ENCODE peak calls at places on chromosomes 12 and 14, in four cellular contexts. One of them, this sample, is unnamed.
A peak's percentile ranks its signal among the peaks of the same experiment; 100 is the strongest.

GRCh38 chr12:56839489-56840442 is 76.6 kb downstream of the HSD17B6 start:
- DNase-seq in NCI-H1694: no peak
- DNase-seq in SW480: peak; percentile 48
- DNase-seq in EL: peak; percentile 53
- DNase-seq in this sample: no peak

GRCh38 chr12:65948320-65949008 is 124.2 kb downstream of the HMGA2 start:
- DNase-seq in NCI-H1694: no peak
- DNase-seq in EL: peak; percentile 97
- DNase-seq in SW480: no peak
- DNase-seq in this sample: no peak

GRCh38 chr12:18383203-18383602 is 121.9 kb downstream of the PIK3C2G start:
- DNase-seq in NCI-H1694: no peak
- DNase-seq in EL: peak; percentile 97
- DNase-seq in SW480: peak; percentile 11
- DNase-seq in this sample: no peak

GRCh38 chr12:130195369-130195768 is 33.1 kb downstream of the FZD10 start:
- DNase-seq in SW480: no peak
- DNase-seq in NCI-H1694: no peak
- DNase-seq in EL: no peak
- DNase-seq in this sample: no peak

GRCh38 chr14:71214241-71214640 is 307.0 kb downstream of the PCNX1 start:
- DNase-seq in SW480: no peak
- DNase-seq in EL: no peak
- DNase-seq in NCI-H1694: no peak
- DNase-seq in this sample: no peak

GRCh38 chr12:39975374-39975918 is 130.4 kb downstream of the SLC2A13 start:
- DNase-seq in NCI-H1694: no peak
- DNase-seq in SW480: no peak
- DNase-seq in EL: no peak
- DNase-seq in this sample: no peak

GRCh38 chr14:59483360-59483759 is 848 bp downstream of the L3HYPDH start:
- DNase-seq in NCI-H1694: no peak
- DNase-seq in EL: peak; percentile 70
- DNase-seq in SW480: no peak
- DNase-seq in this sample: no peak

GRCh38 chr12:77152623-77153193 is 87.3 kb upstream of the E2F7 start:
- DNase-seq in EL: peak; percentile 38
- DNase-seq in NCI-H1694: peak; percentile 0
- DNase-seq in SW480: peak; percentile 30
- DNase-seq in this sample: no peak

GRCh38 chr14:103721334-103722120 is 5.9 kb downstream of the ZFYVE21 start:
- DNase-seq in NCI-H1694: no peak
- DNase-seq in EL: no peak
- DNase-seq in SW480: peak; percentile 85
- DNase-seq in this sample: no peak

GRCh38 chr12:7542813-7543212 is 39.2 kb upstream of the CD163 start:
- DNase-seq in EL: peak; percentile 1
- DNase-seq in SW480: no peak
- DNase-seq in NCI-H1694: no peak
- DNase-seq in this sample: no peak

GRCh38 chr12:84929486-84929885 is 16.9 kb upstream of the SLC6A15 start:
- DNase-seq in EL: no peak
- DNase-seq in NCI-H1694: no peak
- DNase-seq in SW480: no peak
- DNase-seq in this sample: no peak

GRCh38 chr12:16272222-16272621 is 5.3 kb downstream of the SLC15A5 start:
- DNase-seq in SW480: no peak
- DNase-seq in NCI-H1694: no peak
- DNase-seq in EL: no peak
- DNase-seq in this sample: no peak

GRCh38 chr14:104876251-104876699 is 11.2 kb downstream of the CEP170B start:
- DNase-seq in SW480: peak; percentile 39
- DNase-seq in EL: peak; percentile 29
- DNase-seq in NCI-H1694: no peak
- DNase-seq in this sample: no peak

GRCh38 chr14:64501326-64502171 is 2.1 kb downstream of the ZBTB25 start:
- DNase-seq in NCI-H1694: no peak
- DNase-seq in SW480: peak; percentile 26
- DNase-seq in EL: peak; percentile 89
- DNase-seq in this sample: no peak

GRCh38 chr12:64205542-64205941 is 16.6 kb downstream of the KICS2 start:
- DNase-seq in EL: no peak
- DNase-seq in NCI-H1694: no peak
- DNase-seq in SW480: no peak
- DNase-seq in this sample: no peak

GRCh38 chr12:7970475-7971252 is 34.7 kb upstream of the SLC2A3 start:
- DNase-seq in NCI-H1694: no peak
- DNase-seq in EL: peak; percentile 98
- DNase-seq in SW480: peak; percentile 96
- DNase-seq in this sample: peak; percentile 93

GRCh38 chr12:39505562-39505961 is 62.6 kb upstream of the KIF21A start:
- DNase-seq in SW480: no peak
- DNase-seq in NCI-H1694: no peak
- DNase-seq in EL: no peak
- DNase-seq in this sample: no peak

GRCh38 chr14:65195042-65195719 is 92.9 kb upstream of the MAX start:
- DNase-seq in SW480: no peak
- DNase-seq in NCI-H1694: no peak
- DNase-seq in EL: no peak
- DNase-seq in this sample: no peak

GRCh38 chr14:81716953-81717352 is 183.3 kb upstream of the SEL1L start:
- DNase-seq in NCI-H1694: no peak
- DNase-seq in EL: no peak
- DNase-seq in SW480: no peak
- DNase-seq in this sample: no peak

GRCh38 chr14:56414231-56414630 is 165.4 kb upstream of the TMEM260 start:
- DNase-seq in EL: no peak
- DNase-seq in SW480: no peak
- DNase-seq in NCI-H1694: no peak
- DNase-seq in this sample: no peak

GRCh38 chr12:48786591-48787544 is 2.0 kb downstream of the ADCY6 start:
- DNase-seq in NCI-H1694: no peak
- DNase-seq in SW480: no peak
- DNase-seq in EL: no peak
- DNase-seq in this sample: no peak

GRCh38 chr14:76953196-76953945 is 75.1 kb downstream of the IRF2BPL start:
- DNase-seq in SW480: peak; percentile 93
- DNase-seq in NCI-H1694: no peak
- DNase-seq in EL: peak; percentile 93
- DNase-seq in this sample: no peak

GRCh38 chr12:101839324-101840283 is 8.8 kb upstream of the GNPTAB start:
- DNase-seq in EL: peak; percentile 70
- DNase-seq in SW480: peak; percentile 30
- DNase-seq in NCI-H1694: peak; percentile 19
- DNase-seq in this sample: peak; percentile 3

GRCh38 chr12:19456176-19456575 is 16.9 kb downstream of the AEBP2 start:
- DNase-seq in EL: no peak
- DNase-seq in NCI-H1694: no peak
- DNase-seq in SW480: no peak
- DNase-seq in this sample: no peak

GRCh38 chr12:25839470-25839869 is 119.0 kb upstream of the RASSF8 start:
- DNase-seq in EL: peak; percentile 8
- DNase-seq in NCI-H1694: no peak
- DNase-seq in SW480: no peak
- DNase-seq in this sample: no peak

GRCh38 chr12:118101051-118101450 is 2.8 kb downstream of the VSIG10 start:
- DNase-seq in SW480: no peak
- DNase-seq in NCI-H1694: no peak
- DNase-seq in EL: no peak
- DNase-seq in this sample: no peak

GRCh38 chr12:116734156-116734768 is 3.6 kb downstream of the SPRING1 start:
- DNase-seq in SW480: no peak
- DNase-seq in NCI-H1694: no peak
- DNase-seq in EL: no peak
- DNase-seq in this sample: no peak

GRCh38 chr14:20630340-20631022 is 11.0 kb downstream of the OR6S1 start:
- DNase-seq in EL: peak; percentile 65
- DNase-seq in NCI-H1694: peak; percentile 55
- DNase-seq in SW480: peak; percentile 54
- DNase-seq in this sample: no peak

GRCh38 chr12:70028918-70029317 is 203.9 kb downstream of the MYRFL start:
- DNase-seq in NCI-H1694: no peak
- DNase-seq in EL: no peak
- DNase-seq in SW480: no peak
- DNase-seq in this sample: no peak

GRCh38 chr12:20194171-20194570 is 174.2 kb upstream of the PDE3A start:
- DNase-seq in SW480: peak; percentile 11
- DNase-seq in EL: peak; percentile 46
- DNase-seq in NCI-H1694: no peak
- DNase-seq in this sample: no peak

GRCh38 chr14:33408291-33408690 is 469.6 kb downstream of the NPAS3 start:
- DNase-seq in NCI-H1694: no peak
- DNase-seq in EL: no peak
- DNase-seq in SW480: no peak
- DNase-seq in this sample: no peak

GRCh38 chr14:54478621-54479215 is 10.1 kb downstream of the GMFB start:
- DNase-seq in NCI-H1694: no peak
- DNase-seq in SW480: no peak
- DNase-seq in EL: no peak
- DNase-seq in this sample: no peak

GRCh38 chr12:123436017-123436964 is at the start of gene RILPL2:
- DNase-seq in SW480: peak; percentile 81
- DNase-seq in EL: peak; percentile 90
- DNase-seq in NCI-H1694: peak; percentile 4
- DNase-seq in this sample: no peak

GRCh38 chr14:59130472-59130871 is 58.0 kb upstream of the DAAM1 start:
- DNase-seq in EL: no peak
- DNase-seq in NCI-H1694: no peak
- DNase-seq in SW480: no peak
- DNase-seq in this sample: peak; percentile 63

GRCh38 chr12:110371408-110372055 is 32.0 kb downstream of the ANAPC7 start:
- DNase-seq in NCI-H1694: peak; percentile 79
- DNase-seq in EL: no peak
- DNase-seq in SW480: no peak
- DNase-seq in this sample: peak; percentile 46

GRCh38 chr12:27333311-27334009 is 824 bp downstream of the BMAL2 start:
- DNase-seq in NCI-H1694: peak; percentile 17
- DNase-seq in SW480: peak; percentile 81
- DNase-seq in EL: peak; percentile 42
- DNase-seq in this sample: no peak

GRCh38 chr14:106872619-106873446 is 1346.5 kb downstream of the TMEM121 start:
- DNase-seq in SW480: peak; percentile 98
- DNase-seq in EL: peak; percentile 1
- DNase-seq in NCI-H1694: peak; percentile 68
- DNase-seq in this sample: no peak

GRCh38 chr14:30656190-30656632 is 34.1 kb downstream of the SCFD1 start:
- DNase-seq in NCI-H1694: peak; percentile 5
- DNase-seq in EL: peak; percentile 32
- DNase-seq in SW480: peak; percentile 8
- DNase-seq in this sample: no peak

GRCh38 chr14:90288646-90289355 is 32.4 kb downstream of the PSMC1 start:
- DNase-seq in SW480: no peak
- DNase-seq in NCI-H1694: peak; percentile 86
- DNase-seq in EL: no peak
- DNase-seq in this sample: peak; percentile 93